ENCODE peak calls at places on chromosomes 1 and 21, in ten cellular contexts. I is aorta; F is uterus; B is CD4-positive, CD25-positive, alpha-beta regulatory T cell; R is neuronal stem cell; N is right cardiac atrium; J is thyroid gland; S is CD8-positive, alpha-beta T cell; O is WERI-Rb-1; X is cardiac muscle cell. Q is an unnamed sample.

GRCh38 chr1:174769961-174770549 is 229.7 kb upstream of the CACYBP start:
- DNase-seq in I (no peak), F (no peak), B (peak; percentile 71), R (peak; percentile 18), N (no peak), J (no peak), S (no peak), O (no peak), X (peak; percentile 26), Q (no peak)

GRCh38 chr21:33976082-33976979 is 60.7 kb upstream of the ATP5PO start:
- DNase-seq in I (peak; percentile 73), F (peak; percentile 52), B (peak; percentile 71), R (no peak), N (peak; percentile 70), J (no peak), S (peak; percentile 64), O (peak; percentile 80), X (peak; percentile 70), Q (peak; percentile 32)

GRCh38 chr21:44490816-44491215 is 35.5 kb downstream of the LRRC3 start:
- DNase-seq in I (no peak), F (no peak), B (no peak), R (no peak), N (no peak), J (no peak), S (no peak), O (no peak), X (no peak), Q (no peak)

GRCh38 chr1:165773324-165773965 is 4.8 kb upstream of the TMCO1 start:
- DNase-seq in I (no peak), F (no peak), B (no peak), R (no peak), N (no peak), J (no peak), S (no peak), O (no peak), X (no peak), Q (no peak)

GRCh38 chr1:108871050-108871724 is 5.6 kb upstream of the GPSM2 start:
- DNase-seq in I (no peak), F (no peak), B (no peak), R (no peak), N (no peak), J (no peak), S (no peak), O (no peak), X (no peak), Q (no peak)

GRCh38 chr1:191707288-191707687 is 451.0 kb upstream of the RGS18 start:
- DNase-seq in I (no peak), F (no peak), B (no peak), R (no peak), N (no peak), J (no peak), S (no peak), O (no peak), X (no peak), Q (no peak)

GRCh38 chr1:21574464-21575151 is 65.4 kb downstream of the ALPL start:
- DNase-seq in I (peak; percentile 62), F (peak; percentile 30), B (no peak), R (peak; percentile 57), N (peak; percentile 92), J (peak; percentile 50), S (no peak), O (no peak), X (peak; percentile 40), Q (no peak)

GRCh38 chr1:31977361-31978131 is 36.1 kb upstream of the KHDRBS1 start:
- DNase-seq in I (no peak), F (no peak), B (no peak), R (no peak), N (no peak), J (no peak), S (no peak), O (peak; percentile 75), X (peak; percentile 61), Q (no peak)

DNA sequence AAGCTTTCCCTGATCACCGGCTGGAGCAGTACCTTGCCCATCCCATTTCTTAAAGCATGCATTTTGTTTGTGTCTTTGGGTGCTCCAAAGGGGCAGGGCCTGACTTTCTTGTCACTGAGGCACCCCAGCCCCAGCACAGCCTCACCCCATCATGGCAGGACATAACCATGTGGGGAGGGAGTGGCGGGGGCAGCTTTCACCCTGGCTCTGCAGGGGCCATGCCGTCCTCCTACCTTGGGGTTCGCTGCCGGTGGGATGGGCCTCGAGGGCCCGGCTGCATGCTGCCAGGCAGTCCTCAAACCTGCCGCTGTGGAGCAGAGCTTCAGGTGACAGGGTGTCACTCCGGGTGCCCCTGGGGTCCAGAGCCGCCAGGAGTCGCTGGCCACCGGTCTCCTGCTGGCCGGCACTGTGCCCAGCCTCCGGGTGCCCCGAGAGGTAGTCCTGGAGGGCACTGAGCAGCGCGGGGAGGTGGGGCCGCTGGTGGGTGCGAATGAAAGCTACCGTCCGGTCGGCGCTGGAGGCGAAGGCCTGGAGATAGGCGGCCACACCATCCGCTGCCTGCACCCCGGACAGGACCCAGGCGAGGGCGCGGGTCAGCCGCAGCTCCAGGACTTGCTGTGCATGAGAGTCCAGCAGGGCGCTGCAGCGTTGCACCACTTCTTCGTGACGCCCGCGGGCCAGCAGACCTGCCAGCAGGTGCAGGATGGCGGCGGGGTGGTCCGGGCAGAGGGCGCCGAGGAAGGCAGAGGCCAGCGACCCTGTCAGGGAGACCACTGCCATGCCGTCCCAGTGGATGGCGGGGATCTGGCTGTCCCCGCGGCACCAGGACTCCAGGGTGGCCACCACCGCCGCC is 1.5 kb downstream of the TTC34 start:
- DNase-seq in I (peak; percentile 43), F (no peak), B (no peak), R (no peak), N (no peak), J (no peak), S (no peak), O (no peak), X (no peak), Q (no peak)
- H3K9me3 ChIP-seq in I (peaks cover 3% of the 10 kb centered on the region), F (no peaks in the 10 kb centered on the region), B (peaks cover under 1% of the 10 kb centered on the region), R (peaks cover 2% of the 10 kb centered on the region), N (peaks cover 2% of the 10 kb centered on the region), J (no peaks in the 10 kb centered on the region), S (no peaks in the 10 kb centered on the region), O (peaks cover 4% of the 10 kb centered on the region), X (no peaks in the 10 kb centered on the region), Q (no peaks in the 10 kb centered on the region)

GRCh38 chr1:63322248-63322943 is at the start of gene FOXD3:
- DNase-seq in I (peak; percentile 71), F (peak; percentile 33), B (peak; percentile 41), R (peak; percentile 72), N (peak; percentile 80), J (peak; percentile 57), S (no peak), O (peak; percentile 67), X (peak; percentile 60), Q (peak; percentile 19)

GRCh38 chr1:63324779-63325119 is 2.4 kb downstream of the FOXD3 start:
- DNase-seq in I (no peak), F (no peak), B (no peak), R (no peak), N (no peak), J (no peak), S (no peak), O (no peak), X (no peak), Q (no peak)

GRCh38 chr1:63323866-63324778 is 1.8 kb downstream of the FOXD3 start:
- DNase-seq in I (no peak), F (no peak), B (no peak), R (peak; percentile 20), N (no peak), J (no peak), S (no peak), O (no peak), X (no peak), Q (no peak)

GRCh38 chr1:63321788-63322247 is 549 bp upstream of the FOXD3 start:
- DNase-seq in I (no peak), F (no peak), B (peak; percentile 29), R (peak; percentile 33), N (no peak), J (no peak), S (no peak), O (no peak), X (no peak), Q (no peak)

DNA sequence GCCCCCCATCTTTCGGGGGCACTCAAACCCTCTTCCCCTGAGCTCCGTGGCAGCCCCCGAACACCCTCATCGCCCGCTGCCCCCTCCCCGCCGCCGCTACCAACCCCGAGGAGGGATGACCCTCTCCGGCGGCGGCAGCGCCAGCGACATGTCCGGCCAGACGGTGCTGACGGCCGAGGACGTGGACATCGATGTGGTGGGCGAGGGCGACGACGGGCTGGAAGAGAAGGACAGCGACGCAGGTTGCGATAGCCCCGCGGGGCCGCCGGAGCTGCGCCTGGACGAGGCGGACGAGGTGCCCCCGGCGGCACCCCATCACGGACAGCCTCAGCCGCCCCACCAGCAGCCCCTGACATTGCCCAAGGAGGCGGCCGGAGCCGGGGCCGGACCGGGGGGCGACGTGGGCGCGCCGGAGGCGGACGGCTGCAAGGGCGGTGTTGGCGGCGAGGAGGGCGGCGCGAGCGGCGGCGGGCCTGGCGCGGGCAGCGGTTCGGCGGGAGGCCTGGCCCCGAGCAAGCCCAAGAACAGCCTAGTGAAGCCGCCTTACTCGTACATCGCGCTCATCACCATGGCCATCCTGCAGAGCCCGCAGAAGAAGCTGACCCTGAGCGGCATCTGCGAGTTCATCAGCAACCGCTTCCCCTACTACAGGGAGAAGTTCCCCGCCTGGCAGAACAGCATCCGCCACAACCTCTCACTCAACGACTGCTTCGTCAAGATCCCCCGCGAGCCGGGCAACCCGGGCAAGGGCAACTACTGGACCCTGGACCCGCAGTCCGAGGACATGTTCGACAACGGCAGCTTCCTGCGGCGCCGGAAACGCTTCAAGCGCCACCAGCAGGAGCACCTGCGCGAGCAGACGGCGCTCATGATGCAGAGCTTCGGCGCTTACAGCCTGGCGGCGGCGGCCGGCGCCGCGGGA is 838 bp downstream of the FOXD3 start:
- DNase-seq in I (no peak), F (no peak), B (peak; percentile 65), R (peak; percentile 42), N (no peak), J (peak; percentile 28), S (peak; percentile 72), O (peak; percentile 69), X (peak; percentile 41), Q (peak; percentile 34)
- H3K9me3 ChIP-seq in I (peaks cover 5% of the 10 kb centered on the region), F (no peaks in the 10 kb centered on the region), B (peaks cover 32% of the 10 kb centered on the region), R (no peaks in the 10 kb centered on the region), N (no peaks in the 10 kb centered on the region), J (no peaks in the 10 kb centered on the region), S (peaks cover 13% of the 10 kb centered on the region), O (no peaks in the 10 kb centered on the region), X (no peaks in the 10 kb centered on the region), Q (peaks cover 15% of the 10 kb centered on the region)

DNA sequence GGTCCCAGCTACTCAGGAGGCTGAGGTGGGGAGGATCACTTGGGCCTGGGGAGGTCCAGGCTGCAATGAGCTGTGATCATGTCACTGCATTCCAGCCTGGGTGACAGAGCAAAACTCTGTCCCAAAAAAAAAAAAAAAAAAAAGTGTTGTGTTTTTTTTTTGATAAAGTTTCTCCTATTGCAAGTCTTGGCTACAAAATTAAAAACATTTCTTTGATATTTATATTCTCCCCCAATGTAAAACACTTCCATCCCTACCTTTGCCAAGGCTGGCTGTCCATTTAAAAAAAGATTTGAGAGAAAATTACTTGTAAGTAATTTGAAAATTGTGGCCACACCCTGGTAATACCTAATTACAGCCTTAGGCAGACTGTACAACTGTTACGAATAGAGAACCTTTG is 11.3 kb downstream of the ZNF436 start:
- DNase-seq in I (no peak), F (no peak), B (peak; percentile 49), R (no peak), N (no peak), J (no peak), S (no peak), O (no peak), X (no peak), Q (no peak)
- H3K9me3 ChIP-seq in I (peaks cover 12% of the 10 kb centered on the region), F (peaks cover 16% of the 10 kb centered on the region), B (peaks cover 53% of the 10 kb centered on the region), R (peaks cover 35% of the 10 kb centered on the region), N (peaks cover 14% of the 10 kb centered on the region), J (peaks cover 7% of the 10 kb centered on the region), S (peaks cover 31% of the 10 kb centered on the region), O (peaks cover 31% of the 10 kb centered on the region), X (peaks cover 6% of the 10 kb centered on the region), Q (peaks cover 16% of the 10 kb centered on the region)

DNA sequence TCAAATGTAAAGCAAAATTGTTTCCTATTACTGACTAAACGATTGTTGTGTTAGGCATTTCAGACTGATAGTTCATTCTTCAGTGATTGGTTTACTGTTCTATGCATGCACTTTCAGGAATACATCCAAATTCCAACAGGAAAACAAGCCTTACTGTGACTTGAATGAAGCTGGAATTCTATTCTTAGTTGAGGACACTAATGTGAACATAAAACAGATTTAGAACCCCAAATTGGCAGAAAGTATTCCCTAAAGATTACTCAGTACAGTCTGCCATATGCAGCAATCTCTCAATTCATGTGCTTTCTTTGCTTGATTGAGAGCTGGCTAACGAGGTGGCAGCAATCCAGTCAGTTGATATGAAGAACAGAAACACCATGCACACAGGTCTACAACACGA is 564.6 kb upstream of the NEGR1 start:
- DNase-seq in I (no peak), F (no peak), B (no peak), R (no peak), N (no peak), J (no peak), S (no peak), O (no peak), X (no peak), Q (no peak)
- H3K9me3 ChIP-seq in I (no peaks in the 10 kb centered on the region), F (no peaks in the 10 kb centered on the region), B (no peaks in the 10 kb centered on the region), R (no peaks in the 10 kb centered on the region), N (no peaks in the 10 kb centered on the region), J (no peaks in the 10 kb centered on the region), S (peaks cover 4% of the 10 kb centered on the region), O (no peaks in the 10 kb centered on the region), X (no peaks in the 10 kb centered on the region), Q (no peaks in the 10 kb centered on the region)

Q was measured in T-helper 17 cell.